ENCODE peak calls at places on chromosomes 6 and 20, in ten cellular contexts. Z is lung, A is GM06990, I is pancreas, T is sigmoid colon, L is transverse colon, X is heart right ventricle, S is stomach, P is hepatocyte, H is PC-3. J is an unnamed sample. For H3K27me3, the result is how much of the 10 kb centered on the place peaks cover.

GRCh38 chr6:155371230-155371629 is 56.9 kb upstream of the TFB1M start:
- DNase-seq in Z (no peak), A (no peak), I (no peak), T (no peak), L (no peak), X (no peak), S (no peak), P (no peak), H (no peak), J (no peak)

GRCh38 chr6:159252955-159253508 is 83.8 kb downstream of the FNDC1 start:
- DNase-seq in Z (no peak), A (no peak), I (no peak), T (no peak), L (no peak), X (no peak), S (no peak), P (peak), H (peak), J (peak)

GRCh38 chr20:5504061-5504739 is 187.4 kb upstream of the PROKR2 start:
- DNase-seq in Z (peak), A (no peak), I (peak), T (peak), L (peak), X (peak), S (no peak), P (no peak), H (no peak), J (no peak)

GRCh38 chr20:53574259-53574789 is 19.3 kb downstream of the ZNF217 start:
- DNase-seq in Z (no peak), A (no peak), I (no peak), T (no peak), L (no peak), X (no peak), S (peak), P (no peak), H (no peak), J (no peak)

GRCh38 chr6:43689421-43689820 is 1.8 kb upstream of the MRPS18A start:
- DNase-seq in Z (no peak), A (no peak), I (no peak), T (no peak), L (no peak), X (no peak), S (no peak), P (no peak), H (no peak), J (no peak)

GRCh38 chr6:155171109-155171746 is 92.6 kb upstream of the CLDN20 start:
- DNase-seq in Z (no peak), A (peak), I (no peak), T (peak), L (no peak), X (no peak), S (no peak), P (peak), H (peak), J (no peak)

GRCh38 chr20:53883098-53883762 is 187.2 kb downstream of the BCAS1 start:
- DNase-seq in Z (no peak), A (no peak), I (no peak), T (no peak), L (no peak), X (no peak), S (no peak), P (no peak), H (peak), J (no peak)

GRCh38 chr6:157139054-157139708 is 184.1 kb downstream of the TMEM242 start:
- DNase-seq in Z (no peak), A (no peak), I (no peak), T (no peak), L (no peak), X (no peak), S (no peak), P (no peak), H (peak), J (peak)

GRCh38 chr6:158758941-158759479 is 60.2 kb downstream of the EZR start:
- DNase-seq in Z (no peak), A (no peak), I (no peak), T (no peak), L (no peak), X (no peak), S (no peak), P (no peak), H (no peak), J (no peak)

GRCh38 chr6:125357515-125358256 is 55.9 kb upstream of the HDDC2 start:
- DNase-seq in Z (no peak), A (no peak), I (no peak), T (no peak), L (peak), X (peak), S (no peak), P (peak), H (no peak), J (no peak)

GRCh38 chr6:79261666-79262065 is 27.2 kb upstream of the HMGN3 start:
- DNase-seq in Z (no peak), A (no peak), I (no peak), T (no peak), L (no peak), X (no peak), S (no peak), P (no peak), H (no peak), J (peak)

GRCh38 chr6:111844921-111845320 is 28.3 kb downstream of the FYN start:
- DNase-seq in Z (no peak), A (peak), I (no peak), T (no peak), L (no peak), X (no peak), S (no peak), P (no peak), H (no peak), J (no peak)

GRCh38 chr6:156916108-156916801 is 139.1 kb downstream of the ARID1B start:
- DNase-seq in Z (no peak), A (no peak), I (no peak), T (no peak), L (no peak), X (no peak), S (no peak), P (no peak), H (no peak), J (no peak)

GRCh38 chr6:148379481-148379880 is 36.8 kb downstream of the SASH1 start:
- DNase-seq in Z (no peak), A (no peak), I (no peak), T (no peak), L (no peak), X (no peak), S (no peak), P (no peak), H (no peak), J (no peak)

GRCh38 chr6:29559524-29560287 is at the start of gene UBD:
- DNase-seq in Z (no peak), A (no peak), I (no peak), T (no peak), L (no peak), X (no peak), S (no peak), P (peak), H (no peak), J (no peak)

GRCh38 chr6:148999501-148999900 is 252.7 kb downstream of the UST start:
- DNase-seq in Z (no peak), A (no peak), I (no peak), T (no peak), L (no peak), X (no peak), S (no peak), P (no peak), H (peak), J (no peak)

GRCh38 chr20:41717464-41717863 is 99.3 kb upstream of the CHD6 start:
- DNase-seq in Z (no peak), A (no peak), I (no peak), T (no peak), L (no peak), X (no peak), S (peak), P (peak), H (no peak), J (peak)

GRCh38 chr6:23175391-23175790 is 606.0 kb downstream of the HDGFL1 start:
- DNase-seq in Z (no peak), A (no peak), I (no peak), T (no peak), L (no peak), X (no peak), S (no peak), P (no peak), H (no peak), J (no peak)

GRCh38 chr20:45781391-45781931 is 10.2 kb downstream of the WFDC3 start:
- DNase-seq in Z (peak), A (no peak), I (no peak), T (no peak), L (peak), X (no peak), S (peak), P (peak), H (peak), J (no peak)

GRCh38 chr6:133248241-133249001 is 7.3 kb downstream of the EYA4 start:
- DNase-seq in Z (no peak), A (no peak), I (no peak), T (no peak), L (no peak), X (no peak), S (no peak), P (no peak), H (peak), J (no peak)

GRCh38 chr6:107235521-107235920 is 120.2 kb upstream of the BEND3 start:
- DNase-seq in Z (no peak), A (no peak), I (no peak), T (no peak), L (no peak), X (no peak), S (no peak), P (no peak), H (no peak), J (no peak)

GRCh38 chr6:23446394-23447001 is 679.5 kb upstream of the NRSN1 start:
- DNase-seq in Z (no peak), A (no peak), I (no peak), T (no peak), L (no peak), X (no peak), S (no peak), P (peak), H (peak), J (peak)

GRCh38 chr6:164035912-164036485 is 621.5 kb downstream of the QKI start:
- DNase-seq in Z (no peak), A (no peak), I (no peak), T (no peak), L (no peak), X (no peak), S (no peak), P (peak), H (peak), J (no peak)

GRCh38 chr6:3228791-3229565 is 1.5 kb upstream of the TUBB2B start:
- DNase-seq in Z (no peak), A (peak), I (no peak), T (no peak), L (no peak), X (no peak), S (no peak), P (peak), H (no peak), J (peak)

GRCh38 chr6:136113736-136114173 is 136.4 kb downstream of the MTFR2 start:
- DNase-seq in Z (peak), A (no peak), I (no peak), T (peak), L (peak), X (peak), S (no peak), P (peak), H (peak), J (peak)

GRCh38 chr20:9460518-9460917 is 53.9 kb upstream of the LAMP5 start:
- DNase-seq in Z (no peak), A (no peak), I (no peak), T (no peak), L (no peak), X (no peak), S (no peak), P (no peak), H (peak), J (no peak)

GRCh38 chr6:81465859-81466258 is 286.6 kb downstream of the TENT5A start:
- DNase-seq in Z (no peak), A (no peak), I (no peak), T (no peak), L (no peak), X (no peak), S (no peak), P (peak), H (peak), J (peak)

GRCh38 chr6:7058250-7058923 is 49.4 kb upstream of the RREB1 start:
- DNase-seq in Z (peak), A (no peak), I (no peak), T (no peak), L (peak), X (no peak), S (peak), P (peak), H (peak), J (no peak)

GRCh38 chr20:38664284-38664683 is 60.0 kb upstream of the SLC32A1 start:
- DNase-seq in Z (no peak), A (no peak), I (no peak), T (no peak), L (no peak), X (no peak), S (no peak), P (no peak), H (no peak), J (no peak)

GRCh38 chr20:41956316-41957050 is 338.3 kb upstream of the CHD6 start:
- DNase-seq in Z (no peak), A (no peak), I (no peak), T (no peak), L (no peak), X (no peak), S (no peak), P (peak), H (peak), J (peak)

GRCh38 chr20:63077705-63078104 is 70.9 kb upstream of the BHLHE23 start:
- DNase-seq in Z (no peak), A (no peak), I (no peak), T (no peak), L (no peak), X (no peak), S (no peak), P (no peak), H (no peak), J (no peak)

GRCh38 chr6:96436398-96436797 is 85.2 kb upstream of the UFL1 start:
- DNase-seq in Z (no peak), A (no peak), I (no peak), T (no peak), L (no peak), X (no peak), S (no peak), P (no peak), H (peak), J (no peak)

GRCh38 chr20:37925265-37926165 is 22.6 kb downstream of the VSTM2L start:
- DNase-seq in Z (no peak), A (no peak), I (peak), T (no peak), L (no peak), X (no peak), S (no peak), P (no peak), H (no peak), J (no peak)

GRCh38 chr6:2353412-2354137 is 108.2 kb upstream of the GMDS start:
- DNase-seq in Z (peak), A (peak), I (no peak), T (peak), L (peak), X (peak), S (peak), P (peak), H (peak), J (peak)

DNA sequence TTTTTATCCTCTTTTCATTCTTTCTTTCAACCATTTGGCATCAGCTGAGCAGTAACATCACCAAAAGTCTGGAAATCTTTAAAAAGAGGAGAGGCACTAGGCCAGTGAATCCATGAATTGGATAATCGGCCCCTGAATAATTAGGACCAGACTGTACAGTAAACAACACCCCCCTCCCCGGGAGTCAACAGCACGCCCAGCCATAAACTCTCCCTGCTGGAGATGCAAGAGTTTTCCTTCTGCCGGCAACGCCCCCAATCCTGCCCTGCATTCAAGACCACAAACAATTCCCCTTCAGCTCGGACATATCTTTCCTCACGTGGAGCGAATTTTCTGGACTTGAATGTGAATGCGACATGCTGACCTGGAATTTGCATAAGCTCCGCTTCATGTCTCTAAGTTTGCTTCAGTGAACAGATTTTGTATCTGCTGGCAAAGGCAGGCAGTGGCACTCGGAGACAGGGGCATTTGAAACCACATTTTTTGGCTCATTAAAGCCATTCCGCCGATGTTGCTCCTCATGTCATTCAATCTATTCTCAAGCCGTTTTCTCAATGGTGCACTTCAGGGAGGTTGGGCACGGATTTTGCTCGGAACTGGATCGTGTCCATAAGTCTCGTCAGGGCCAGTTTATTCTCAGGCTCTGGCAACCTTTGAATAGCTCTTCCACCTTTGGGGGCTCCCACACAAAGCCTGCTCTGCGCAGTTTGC is 38.0 kb upstream of the GMPR start:
- DNase-seq in Z (no peak), A (no peak), I (no peak), T (no peak), L (peak), X (no peak), S (no peak), P (peak), H (no peak), J (no peak)
- TF ChIP-seq CTCF in Z (no peak), A (no peak), I (no peak), T (no peak), L (no peak), X (no peak), S (no peak), P (no peak), H (no peak), J (no peak)

DNA sequence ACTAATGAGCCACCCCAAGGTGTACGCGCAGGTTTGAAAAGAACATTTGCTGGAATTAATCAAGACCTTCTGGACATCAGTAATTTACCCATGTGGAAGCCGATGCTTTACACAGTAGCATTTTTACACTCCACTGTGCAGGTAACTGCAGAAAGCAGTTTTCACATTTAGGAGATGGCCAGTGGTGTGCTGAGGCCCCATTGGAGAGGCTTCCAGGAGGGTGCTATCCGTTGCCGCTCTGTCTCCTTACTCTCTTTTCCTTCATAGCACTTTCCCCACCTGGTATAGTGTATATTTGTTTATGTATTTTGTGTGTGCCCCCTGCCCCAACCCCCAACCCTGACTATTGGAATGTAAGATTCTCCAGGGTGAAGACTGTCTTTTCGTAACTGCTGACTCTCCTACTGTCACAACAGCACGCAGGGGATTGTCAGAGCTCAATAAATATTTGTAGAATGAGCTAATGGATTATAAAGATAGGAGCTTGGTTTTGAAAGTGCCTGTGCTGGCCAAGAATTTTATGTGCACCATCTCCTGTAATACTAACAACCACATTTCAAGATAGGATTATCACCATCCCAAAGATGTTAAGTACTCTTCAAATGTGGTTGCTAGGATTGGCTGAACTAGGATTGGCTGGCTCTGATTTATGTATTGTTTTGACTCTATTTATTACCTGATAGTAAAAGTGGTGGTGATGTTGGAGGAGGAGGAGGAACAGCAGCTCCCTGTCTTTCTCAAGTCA is 74.0 kb upstream of the GLP1R start:
- DNase-seq in Z (no peak), A (no peak), I (no peak), T (no peak), L (no peak), X (no peak), S (no peak), P (peak), H (peak), J (no peak)
- H3K27me3 ChIP-seq in Z (under half), A (under half), I (under half), T (under half), L (under half), X (under half), S (under half), P (under half), H (under half), J (under half)

DNA sequence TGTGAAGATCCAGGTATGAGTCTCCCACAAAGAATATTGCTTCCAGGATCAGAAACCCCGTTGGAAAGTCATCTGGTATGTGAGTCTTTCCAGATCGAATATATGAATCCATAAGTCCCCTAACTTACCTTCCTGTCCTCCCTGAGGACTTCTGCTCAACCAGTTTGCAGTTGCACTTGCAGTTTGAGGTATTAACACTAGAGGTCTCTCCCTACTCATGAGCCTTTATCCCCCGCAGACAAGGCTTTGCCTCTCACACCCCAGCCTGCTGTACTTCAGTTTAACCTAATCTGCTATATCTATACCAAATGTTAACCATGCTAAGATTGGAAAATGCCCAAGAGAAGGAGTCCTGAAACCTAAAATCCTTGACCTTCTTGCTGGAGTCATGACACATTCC is 135.3 kb upstream of the DEFB112 start:
- DNase-seq in Z (no peak), A (no peak), I (no peak), T (no peak), L (no peak), X (no peak), S (no peak), P (peak), H (no peak), J (peak)
- TF ChIP-seq CTCF in Z (no peak), A (peak), I (no peak), T (no peak), L (no peak), X (no peak), S (no peak), P (peak), H (peak), J (peak)

GRCh38 chr20:2755451-2756055 is 44.9 kb downstream of the CPXM1 start:
- DNase-seq in Z (no peak), A (no peak), I (peak), T (peak), L (no peak), X (no peak), S (no peak), P (no peak), H (no peak), J (no peak)
- H3K27me3 ChIP-seq in Z (under half), A (under half), I (under half), T (under half), L (under half), X (half or more), S (half or more), P (under half), H (under half), J (under half)

GRCh38 chr6:170254315-170255213 is 36.3 kb downstream of the DLL1 start:
- DNase-seq in Z (no peak), A (no peak), I (no peak), T (peak), L (no peak), X (no peak), S (no peak), P (no peak), H (no peak), J (no peak)
- TF ChIP-seq CTCF in Z (no peak), A (no peak), I (no peak), T (no peak), L (no peak), X (no peak), S (no peak), P (no peak), H (no peak), J (no peak)

J was measured in WERI-Rb-1.